ENCODE peak calls at places on chromosomes 12 and 14, in seven cellular contexts. H, F, T, B, W, Y and D are unnamed samples.

GRCh38 chr12:26150737-26151450 is 26.1 kb upstream of the BHLHE41 start:
- DNase-seq in T (no peak), H (no peak), F (peak), B (no peak), W (no peak), Y (peak), D (no peak)

GRCh38 chr14:104239185-104239775 is 100.9 kb downstream of the KIF26A start:
- DNase-seq in F (no peak), B (no peak), W (no peak), T (peak), Y (no peak), H (no peak), D (no peak)

GRCh38 chr12:122523280-122523679 is 3.5 kb downstream of the RSRC2 start:
- DNase-seq in B (no peak), T (no peak), H (no peak), W (no peak), F (peak), Y (no peak), D (no peak)

GRCh38 chr12:48104531-48104930 is 1.3 kb downstream of the SENP1 start:
- DNase-seq in Y (no peak), F (peak), W (no peak), H (peak), B (no peak), T (no peak), D (peak)

GRCh38 chr12:124679533-124680371 is 112.3 kb upstream of the NCOR2 start:
- DNase-seq in H (no peak), B (peak), Y (no peak), W (no peak), T (peak), F (no peak), D (no peak)

GRCh38 chr12:89962648-89963047 is 254.0 kb upstream of the ATP2B1 start:
- DNase-seq in Y (no peak), B (no peak), H (no peak), F (peak), T (no peak), W (no peak), D (no peak)

GRCh38 chr14:58789756-58790155 is 152.0 kb downstream of the DACT1 start:
- DNase-seq in B (no peak), H (no peak), Y (no peak), T (no peak), W (no peak), F (no peak), D (no peak)

GRCh38 chr12:57112492-57113294 is 1.5 kb upstream of the STAT6 start:
- DNase-seq in T (no peak), Y (no peak), H (no peak), B (no peak), W (no peak), F (no peak), D (no peak)

GRCh38 chr12:39824505-39825198 is 205.0 kb upstream of the ABCD2 start:
- DNase-seq in T (no peak), W (no peak), B (no peak), H (no peak), Y (no peak), F (peak), D (no peak)

GRCh38 chr12:92365333-92365732 is 219.7 kb upstream of the BTG1 start:
- DNase-seq in B (no peak), H (no peak), Y (no peak), T (no peak), W (no peak), F (no peak), D (no peak)

GRCh38 chr12:47277972-47278448 is 198.3 kb upstream of the AMIGO2 start:
- DNase-seq in T (no peak), F (peak), W (no peak), B (no peak), Y (peak), H (no peak), D (no peak)

GRCh38 chr12:27534060-27534764 is 10.2 kb downstream of the PPFIBP1 start:
- DNase-seq in Y (no peak), F (no peak), H (no peak), W (no peak), B (no peak), T (no peak), D (no peak)

GRCh38 chr14:74978416-74978947 is 23.1 kb upstream of the PGF start:
- DNase-seq in B (no peak), Y (no peak), H (no peak), W (no peak), F (peak), T (peak), D (no peak)